ENCODE peak calls at places on chromosomes 1 and 21, in nine cellular contexts. K is NCI-H226; I is hepatic stellate cell; S is activated T-cell treated with anti-CD3 and anti-CD28 coated beads, Interleukin-2, amount 50 U/mL, for 72 hours; W is naive thymus-derived CD8-positive, alpha-beta T cell; R is neural crest cell; B is central memory CD8-positive, alpha-beta T cell; H is lower lobe of right lung; V is smooth muscle cell of the brain vasculature. J is an unnamed sample.
A peak's percentile ranks its signal among the peaks of the same experiment; 100 is the strongest.

GRCh38 chr1:226736001-226736907 is 2.8 kb downstream of the ITPKB start:
- DNase-seq in K (no peak), R (no peak), H (no peak), V (no peak), B (no peak), I (no peak), S (no peak), W (peak; percentile 43), J (peak; percentile 86)

GRCh38 chr1:201456499-201457309 is 12.3 kb downstream of the PHLDA3 start:
- DNase-seq in S (no peak), I (peak; percentile 82), B (no peak), K (peak; percentile 90), W (no peak), H (peak; percentile 70), V (no peak), R (no peak), J (peak; percentile 96)

GRCh38 chr1:203590559-203590958 is 36.1 kb upstream of the ATP2B4 start:
- DNase-seq in S (no peak), K (peak; percentile 63), I (no peak), B (no peak), H (no peak), R (no peak), W (no peak), V (no peak), J (no peak)

GRCh38 chr1:109935451-109935900 is 24.8 kb downstream of the CSF1 start:
- DNase-seq in W (no peak), K (no peak), V (no peak), B (no peak), I (no peak), R (no peak), S (no peak), H (no peak), J (no peak)

GRCh38 chr1:45490623-45491463 is at the start of gene TESK2:
- DNase-seq in S (peak; percentile 97), B (peak; percentile 92), R (peak; percentile 87), V (peak; percentile 96), W (peak; percentile 98), K (peak; percentile 100), H (peak; percentile 96), I (peak; percentile 99), J (peak; percentile 99)

GRCh38 chr21:15848632-15849031 is 118.8 kb downstream of the USP25 start:
- DNase-seq in W (no peak), B (no peak), V (no peak), K (peak; percentile 20), S (no peak), H (no peak), R (no peak), I (peak; percentile 7), J (no peak)

GRCh38 chr1:81439046-81439823 is 361.5 kb upstream of the ADGRL2 start:
- DNase-seq in R (no peak), V (no peak), I (no peak), B (no peak), H (no peak), W (no peak), K (no peak), S (no peak), J (no peak)

GRCh38 chr1:89546082-89546889 is 21.7 kb downstream of the LRRC8B start:
- DNase-seq in H (no peak), I (no peak), R (no peak), S (peak; percentile 28), B (no peak), W (no peak), V (no peak), K (peak; percentile 65), J (no peak)

GRCh38 chr1:228837817-228838716 is 102.8 kb downstream of the RHOU start:
- DNase-seq in V (peak; percentile 86), K (peak; percentile 84), B (no peak), H (peak; percentile 62), R (no peak), S (no peak), W (no peak), I (no peak), J (peak; percentile 79)

J was measured in sigmoid colon.